ENCODE peak calls at places on chromosomes 5 and 9, in five cellular contexts. I is DMS53, Z is T-helper 17 cell, S is neural crest cell, K is T1000. U is an unnamed sample.

GRCh38 chr9:85186218-85186585 is 516.7 kb downstream of the NTRK2 start:
- DNase-seq in S (no peak), I (no peak), K (no peak), Z (no peak), U (no peak)

GRCh38 chr5:128538249-128539037 is 398 bp upstream of the FBN2 start:
- DNase-seq in K (peak), I (peak), Z (no peak), S (peak), U (peak)

GRCh38 chr9:128607642-128608350 is 48.9 kb downstream of the DYNC2I2 start:
- DNase-seq in K (no peak), S (no peak), I (no peak), Z (no peak), U (no peak)

GRCh38 chr9:21455320-21455719 is 15.1 kb downstream of the IFNA1 start:
- DNase-seq in I (peak), Z (no peak), S (no peak), K (no peak), U (peak)

GRCh38 chr9:107024193-107024592 is 161.2 kb downstream of the ZNF462 start:
- DNase-seq in K (no peak), S (no peak), I (no peak), Z (no peak), U (no peak)

GRCh38 chr5:56168066-56168478 is 65.1 kb downstream of the ANKRD55 start:
- DNase-seq in K (no peak), S (no peak), Z (no peak), I (no peak), U (no peak)

GRCh38 chr5:61139094-61139873 is 23.0 kb downstream of the SMIM15 start:
- DNase-seq in S (no peak), Z (no peak), K (no peak), I (peak), U (no peak)

GRCh38 chr9:92294297-92294676 is 790 bp upstream of the IARS1 start:
- DNase-seq in Z (no peak), I (peak), K (no peak), S (peak), U (no peak)

GRCh38 chr5:60843693-60844428 is at the start of gene ELOVL7:
- DNase-seq in K (peak), S (peak), Z (no peak), I (peak), U (peak)

U was measured in COR-L47.